ENCODE peak calls at places on chromosomes 16 and 17, in nine cellular contexts. M, J, P, C, O, R, N, U and D are unnamed samples.

GRCh38 chr16:88103011-88103410 is 151.8 kb downstream of the BANP start:
- DNase-seq in M (no peak), P (no peak), N (no peak), C (no peak), O (no peak), R (no peak), U (no peak), J (no peak), D (no peak)

GRCh38 chr16:89395150-89396142 is 94.9 kb downstream of the ANKRD11 start:
- DNase-seq in P (peak; percentile 92), N (peak; percentile 92), O (no peak), J (peak; percentile 88), R (peak; percentile 87), U (no peak), M (peak; percentile 79), C (peak; percentile 85), D (no peak)

GRCh38 chr16:75258807-75259141 is 7.3 kb upstream of the BCAR1 start:
- DNase-seq in N (no peak), P (no peak), O (no peak), C (no peak), U (no peak), R (no peak), J (no peak), M (no peak), D (no peak)

GRCh38 chr16:29985271-29985811 is 10.1 kb downstream of the HIRIP3 start:
- DNase-seq in P (no peak), R (no peak), N (peak; percentile 18), C (no peak), U (no peak), O (no peak), M (no peak), J (no peak), D (no peak)

GRCh38 chr16:49833055-49833454 is 22.9 kb downstream of the ZNF423 start:
- DNase-seq in C (no peak), O (no peak), N (peak; percentile 81), R (peak; percentile 73), P (no peak), J (no peak), U (no peak), M (peak; percentile 70), D (no peak)

GRCh38 chr17:64547354-64547753 is 40.6 kb downstream of the CEP95 start:
- DNase-seq in R (no peak), C (no peak), O (peak; percentile 37), N (no peak), U (peak; percentile 75), J (no peak), M (no peak), P (no peak), D (no peak)

GRCh38 chr17:35898283-35899070 is 18.3 kb upstream of the CCL5 start:
- DNase-seq in N (peak; percentile 66), P (peak; percentile 88), C (no peak), O (no peak), U (no peak), J (peak; percentile 40), R (peak; percentile 28), M (peak; percentile 19), D (no peak)

GRCh38 chr17:42618442-42619150 is 9.1 kb downstream of the TUBG1 start:
- DNase-seq in J (peak; percentile 65), N (peak; percentile 82), U (peak; percentile 87), M (peak; percentile 48), R (peak; percentile 60), P (peak; percentile 86), O (peak; percentile 69), C (no peak), D (peak; percentile 79)

GRCh38 chr16:84950906-84951305 is 60.4 kb downstream of the ZDHHC7 start:
- DNase-seq in P (no peak), O (no peak), C (no peak), U (peak; percentile 62), M (no peak), J (peak; percentile 66), N (no peak), R (no peak), D (peak; percentile 40)

GRCh38 chr17:40399185-40399584 is 18.5 kb downstream of the TOP2A start:
- DNase-seq in J (peak; percentile 78), M (no peak), U (peak; percentile 67), R (no peak), N (no peak), C (no peak), P (no peak), O (peak; percentile 81), D (no peak)

GRCh38 chr16:54944002-54944401 is 13.3 kb downstream of the IRX5 start:
- DNase-seq in O (no peak), R (no peak), U (no peak), M (no peak), N (no peak), J (no peak), C (no peak), P (no peak), D (no peak)

GRCh38 chr16:27421961-27422740 is 20.2 kb downstream of the IL21R start:
- DNase-seq in C (no peak), R (no peak), N (no peak), O (no peak), U (no peak), P (no peak), M (no peak), J (no peak), D (no peak)

GRCh38 chr16:11774065-11774626 is 22.9 kb downstream of the ZC3H7A start:
- DNase-seq in M (no peak), C (no peak), O (no peak), J (no peak), P (no peak), R (no peak), U (no peak), N (no peak), D (no peak)

DNA sequence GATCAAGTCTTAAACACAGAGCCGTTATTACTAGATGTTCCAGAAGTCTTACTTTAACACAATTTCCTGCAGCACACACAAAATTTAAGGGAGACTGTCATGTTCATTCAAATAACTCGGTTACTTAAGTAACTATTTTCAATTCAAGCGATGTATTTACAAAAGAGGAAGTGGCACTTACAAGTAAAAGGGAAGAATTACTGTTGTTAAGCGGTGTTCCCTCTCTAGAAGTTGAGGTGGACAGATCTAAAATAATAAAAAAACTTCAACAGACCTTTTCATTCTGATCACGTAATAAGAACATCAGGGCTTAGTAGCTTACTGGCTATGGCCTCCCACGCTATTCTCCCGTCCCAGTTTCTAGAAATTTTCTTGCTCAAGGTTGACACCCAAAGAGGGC is 26.2 kb upstream of the TXNDC11 start:
- DNase-seq in N (no peak), R (no peak), M (no peak), J (no peak), U (no peak), P (no peak), O (no peak), C (no peak), D (no peak)
- H3K4me1 ChIP-seq in N (no peaks in the 10 kb centered on the region), R (no peaks in the 10 kb centered on the region), M (no peaks in the 10 kb centered on the region), J (no peaks in the 10 kb centered on the region), U (no peaks in the 10 kb centered on the region), P (no peaks in the 10 kb centered on the region), O (no peaks in the 10 kb centered on the region), C (no peaks in the 10 kb centered on the region), D (no peaks in the 10 kb centered on the region)

GRCh38 chr17:44539664-44540063 is 17.6 kb upstream of the FZD2 start:
- DNase-seq in O (no peak), M (no peak), R (no peak), C (no peak), N (no peak), U (peak; percentile 96), P (no peak), J (no peak), D (no peak)
- H3K4me1 ChIP-seq in O (peaks cover 38% of the 10 kb centered on the region), M (no peaks in the 10 kb centered on the region), R (no peaks in the 10 kb centered on the region), C (peaks cover 8% of the 10 kb centered on the region), N (no peaks in the 10 kb centered on the region), U (peaks cover 31% of the 10 kb centered on the region), P (peaks cover 13% of the 10 kb centered on the region), J (peaks cover 57% of the 10 kb centered on the region), D (peaks cover 62% of the 10 kb centered on the region)

GRCh38 chr17:79808763-79809529 is 12.1 kb upstream of the CBX8 start:
- DNase-seq in R (no peak), P (peak; percentile 66), M (no peak), C (no peak), N (no peak), J (peak; percentile 87), U (peak; percentile 84), O (no peak), D (peak; percentile 60)

GRCh38 chr17:79811888-79812205 is 15.0 kb upstream of the CBX8 start:
- DNase-seq in U (no peak), N (no peak), J (no peak), R (no peak), P (no peak), C (no peak), M (no peak), O (no peak), D (no peak)

GRCh38 chr17:79810138-79811027 is 13.5 kb upstream of the CBX8 start:
- DNase-seq in C (no peak), P (peak; percentile 84), J (peak; percentile 90), N (peak; percentile 81), M (peak; percentile 73), O (peak; percentile 96), U (peak; percentile 88), R (peak; percentile 71), D (peak; percentile 91)

GRCh38 chr17:79811036-79811887 is 14.4 kb upstream of the CBX8 start:
- DNase-seq in C (no peak), U (no peak), P (no peak), J (peak; percentile 87), N (no peak), M (no peak), R (no peak), O (peak; percentile 80), D (no peak)

DNA sequence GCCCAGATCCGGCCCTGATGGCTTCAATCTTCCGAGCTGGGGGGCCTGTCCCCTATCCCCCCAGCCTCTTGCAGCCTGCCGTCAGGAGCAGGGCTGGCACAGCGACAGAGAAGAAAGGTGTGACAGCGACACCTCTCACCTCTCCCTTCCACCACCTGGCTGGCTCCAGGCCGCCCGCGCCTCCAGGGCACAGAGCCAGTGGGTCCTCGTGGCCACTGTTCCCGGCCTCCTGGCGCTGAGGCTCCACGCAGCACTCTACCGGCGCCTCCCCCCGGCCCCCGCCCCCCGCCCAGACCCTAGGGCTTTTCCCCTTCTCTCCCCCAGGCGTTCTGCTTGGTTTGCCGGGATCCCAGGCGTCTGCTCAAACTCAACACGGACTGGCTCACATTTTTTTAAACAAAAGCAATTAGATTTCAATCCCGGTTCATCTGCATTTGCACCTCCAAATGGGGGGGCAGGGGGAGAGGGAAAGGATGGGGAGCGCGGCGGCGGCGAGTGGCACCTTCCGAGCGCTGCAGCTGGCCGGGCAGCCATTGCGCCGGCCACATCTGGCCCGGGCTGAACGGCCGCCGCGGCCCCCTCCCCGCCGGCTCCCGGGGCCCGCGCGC is 12.8 kb upstream of the CBX8 start:
- DNase-seq in U (no peak), M (no peak), P (peak; percentile 73), J (no peak), N (no peak), C (no peak), O (no peak), R (no peak), D (no peak)
- H3K4me1 ChIP-seq in U (peaks cover 3% of the 10 kb centered on the region), M (peaks cover 20% of the 10 kb centered on the region), P (peaks cover 57% of the 10 kb centered on the region), J (peaks cover 40% of the 10 kb centered on the region), N (peaks cover 22% of the 10 kb centered on the region), C (peaks cover 34% of the 10 kb centered on the region), O (peaks cover 24% of the 10 kb centered on the region), R (peaks cover 46% of the 10 kb centered on the region), D (peaks cover 36% of the 10 kb centered on the region)

DNA sequence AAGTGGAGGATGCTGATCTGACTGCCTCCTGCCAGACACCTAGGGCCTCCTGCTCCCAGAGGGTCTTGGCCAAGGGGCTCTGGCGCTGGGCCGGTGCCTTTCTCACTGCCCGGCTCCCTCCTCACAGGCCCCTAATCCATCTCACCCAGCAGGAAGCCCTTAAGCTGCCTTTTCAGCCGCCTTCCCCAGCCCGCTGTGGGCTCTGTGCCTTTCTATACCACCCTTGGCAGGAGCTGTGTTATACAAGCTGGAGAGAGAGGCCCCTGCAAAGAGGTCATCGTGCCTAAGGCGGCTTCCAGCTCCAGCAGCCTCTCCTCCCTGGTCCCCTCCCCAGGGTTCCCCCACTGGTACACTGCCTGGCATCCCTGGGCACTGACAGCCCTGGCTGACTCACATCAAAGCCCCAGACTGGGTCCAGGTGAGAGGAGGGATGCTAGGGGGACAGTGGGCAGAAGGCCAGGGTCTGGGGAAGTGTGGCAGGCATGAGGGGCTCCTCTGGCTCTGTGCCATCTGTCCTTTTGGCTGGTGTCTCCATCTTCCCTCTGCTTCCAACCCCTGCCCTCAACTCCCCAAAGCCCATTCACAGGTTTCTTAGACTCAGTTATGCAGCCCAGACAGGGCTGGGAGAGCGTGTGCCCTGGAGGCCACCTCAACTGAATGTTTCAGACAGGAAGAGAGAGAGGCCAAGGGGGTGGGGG is 15.3 kb upstream of the FZD2 start:
- DNase-seq in R (no peak), N (no peak), M (no peak), P (no peak), U (peak; percentile 79), J (no peak), C (no peak), O (no peak), D (peak; percentile 19)
- H3K4me1 ChIP-seq in R (no peaks in the 10 kb centered on the region), N (no peaks in the 10 kb centered on the region), M (no peaks in the 10 kb centered on the region), P (peaks cover 13% of the 10 kb centered on the region), U (peaks cover 26% of the 10 kb centered on the region), J (peaks cover 53% of the 10 kb centered on the region), C (peaks cover 8% of the 10 kb centered on the region), O (peaks cover 38% of the 10 kb centered on the region), D (peaks cover 58% of the 10 kb centered on the region)